ENCODE peak calls at places on chromosomes 13 and 19, in nine cellular contexts. F is tibial artery; L is mesendoderm; Q is stomach; N is CD4-positive, alpha-beta T cell; U is CD8-positive, alpha-beta memory T cell; R is ascending aorta; Z is psoas muscle; I is right cardiac atrium. O is an unnamed sample. For H3K27me3, the result is how much of the 10 kb centered on the place peaks cover.

GRCh38 chr19:11580665-11581418 is 3.4 kb upstream of the ACP5 start:
- DNase-seq in F (no peak), L (no peak), Q (peak), N (no peak), U (no peak), R (no peak), Z (no peak), I (peak), O (no peak)

GRCh38 chr13:80131204-80131603 is 209.7 kb downstream of the SPRY2 start:
- DNase-seq in F (peak), L (peak), Q (peak), N (no peak), U (no peak), R (peak), Z (peak), I (peak), O (no peak)

GRCh38 chr13:93977986-93978385 is 501.5 kb downstream of the DCT start:
- DNase-seq in F (no peak), L (peak), Q (no peak), N (no peak), U (no peak), R (no peak), Z (no peak), I (no peak), O (no peak)

GRCh38 chr13:82305588-82305987 is 1576.7 kb downstream of the SLITRK1 start:
- DNase-seq in F (no peak), L (no peak), Q (no peak), N (no peak), U (no peak), R (no peak), Z (no peak), I (no peak), O (no peak)

GRCh38 chr19:1822210-1822609 is 10.1 kb upstream of the ATP8B3 start:
- DNase-seq in F (no peak), L (no peak), Q (no peak), N (no peak), U (no peak), R (no peak), Z (no peak), I (no peak), O (no peak)

GRCh38 chr13:113928701-113929627 is 44.9 kb downstream of the C13orf46 start:
- DNase-seq in F (peak), L (no peak), Q (peak), N (peak), U (no peak), R (peak), Z (peak), I (peak), O (no peak)

GRCh38 chr13:112325142-112325808 is 50.9 kb upstream of the SPACA7 start:
- DNase-seq in F (no peak), L (no peak), Q (no peak), N (no peak), U (no peak), R (no peak), Z (no peak), I (no peak), O (no peak)

GRCh38 chr13:37479901-37480300 is 118.7 kb downstream of the POSTN start:
- DNase-seq in F (no peak), L (no peak), Q (no peak), N (no peak), U (no peak), R (no peak), Z (no peak), I (no peak), O (no peak)

GRCh38 chr13:77698211-77699058 is 948 bp downstream of the SLAIN1 start:
- DNase-seq in F (peak), L (peak), Q (peak), N (peak), U (peak), R (peak), Z (peak), I (peak), O (no peak)

GRCh38 chr13:91097269-91097668 is 250.2 kb upstream of the MIR17HG start:
- DNase-seq in F (no peak), L (no peak), Q (no peak), N (no peak), U (no peak), R (no peak), Z (no peak), I (no peak), O (no peak)

GRCh38 chr19:3775374-3775711 is 3.3 kb upstream of the RAX2 start:
- DNase-seq in F (no peak), L (no peak), Q (no peak), N (no peak), U (no peak), R (no peak), Z (no peak), I (no peak), O (no peak)

GRCh38 chr13:73416093-73416492 is 357.3 kb downstream of the KLF5 start:
- DNase-seq in F (no peak), L (peak), Q (no peak), N (no peak), U (no peak), R (no peak), Z (no peak), I (no peak), O (no peak)

GRCh38 chr13:80923907-80924306 is 583.0 kb upstream of the SPRY2 start:
- DNase-seq in F (no peak), L (peak), Q (no peak), N (no peak), U (no peak), R (no peak), Z (no peak), I (no peak), O (no peak)

GRCh38 chr19:926595-927043 is 784 bp downstream of the ARID3A start:
- DNase-seq in F (no peak), L (peak), Q (peak), N (no peak), U (no peak), R (peak), Z (peak), I (no peak), O (no peak)

GRCh38 chr19:35207391-35207871 is 21.1 kb downstream of the FAM187B start:
- DNase-seq in F (no peak), L (no peak), Q (no peak), N (no peak), U (peak), R (no peak), Z (no peak), I (no peak), O (no peak)

GRCh38 chr19:29528350-29528945 is 2.7 kb downstream of the VSTM2B start:
- DNase-seq in F (no peak), L (peak), Q (no peak), N (peak), U (peak), R (no peak), Z (peak), I (peak), O (peak)
- H3K27me3 ChIP-seq in F (under half), L (under half), Q (half or more), N (half or more), U (under half), R (under half), Z (under half), I (under half), O (under half)

DNA sequence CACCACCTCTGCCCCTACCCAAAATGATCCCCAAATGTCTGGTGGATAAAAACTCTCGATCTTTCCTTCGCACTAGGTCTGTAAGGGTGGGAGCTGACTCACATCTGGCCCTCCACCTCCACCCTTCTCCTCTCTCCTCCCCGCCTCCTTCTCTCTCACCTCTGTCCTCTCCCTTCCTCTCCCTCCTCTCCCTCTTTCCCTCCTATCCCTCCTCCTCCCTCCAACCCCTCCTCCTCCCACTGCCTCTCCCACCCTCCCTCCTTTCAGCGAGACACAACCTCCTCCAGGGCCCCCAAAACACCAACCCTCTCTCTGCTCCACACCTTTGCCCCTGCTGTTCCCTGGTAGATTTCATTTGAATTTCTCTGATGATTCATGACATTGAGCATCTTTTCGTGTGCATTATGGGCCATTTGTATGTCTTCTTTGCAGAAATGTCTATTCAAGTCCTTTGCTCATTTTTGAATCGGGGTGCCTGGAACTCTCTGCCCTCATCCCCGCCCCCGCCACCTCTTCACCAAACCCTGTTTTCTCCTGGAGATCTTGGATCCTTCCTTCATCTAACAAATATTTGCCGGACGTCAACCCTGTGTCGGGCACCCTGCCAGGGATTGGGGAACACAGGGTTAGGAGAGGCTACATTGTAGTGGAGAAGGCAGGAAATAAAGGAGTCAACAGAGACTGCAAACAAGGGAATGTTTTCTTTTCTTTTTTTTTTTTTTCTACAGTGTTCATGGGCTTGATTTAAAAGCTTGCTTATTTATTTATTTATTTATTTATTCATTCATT is 25.4 kb upstream of the SLC1A5 start:
- DNase-seq in F (peak), L (no peak), Q (peak), N (no peak), U (no peak), R (peak), Z (peak), I (peak), O (no peak)
- H3K27me3 ChIP-seq in F (under half), L (under half), Q (under half), N (under half), U (under half), R (under half), Z (under half), I (under half), O (under half)

DNA sequence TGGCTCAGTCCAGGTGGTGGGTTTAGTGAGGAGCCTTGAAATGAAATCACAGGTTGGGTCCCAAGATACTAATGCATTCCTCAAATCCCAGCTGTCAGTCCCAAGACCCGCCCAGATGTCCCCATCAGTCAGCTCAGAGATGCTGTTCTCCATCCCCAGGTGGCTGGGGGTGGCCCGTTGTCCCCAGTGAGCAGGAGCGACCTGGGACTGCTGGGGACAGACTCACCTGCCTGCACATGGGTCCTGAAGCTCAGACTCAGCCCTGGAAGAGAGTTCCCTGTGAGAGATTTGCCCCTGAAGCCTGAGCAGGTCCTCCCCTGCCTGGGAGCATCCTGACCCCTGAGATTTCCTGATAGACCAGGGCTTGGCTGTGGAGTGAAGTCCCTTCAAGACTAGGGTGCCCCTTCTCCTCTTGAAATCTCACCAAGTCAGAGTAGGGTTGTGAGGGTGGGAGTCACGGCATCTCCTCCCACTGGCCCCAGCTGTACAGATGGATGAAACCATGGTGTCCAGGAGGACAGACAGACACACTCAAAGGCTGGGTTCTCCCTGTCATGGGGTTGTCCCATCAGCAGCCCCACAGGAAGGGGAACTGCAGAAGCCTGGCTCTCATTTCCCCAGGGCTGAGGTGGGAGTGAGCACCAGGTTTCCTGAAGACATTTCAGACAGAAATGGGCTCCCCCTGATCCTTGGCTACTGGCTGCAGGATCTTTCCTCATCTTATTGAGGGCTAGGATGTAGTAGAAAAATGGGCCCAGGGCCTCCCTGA is 14.4 kb downstream of the LILRA5 start:
- DNase-seq in F (no peak), L (no peak), Q (no peak), N (no peak), U (no peak), R (no peak), Z (no peak), I (no peak), O (no peak)
- H3K27me3 ChIP-seq in F (under half), L (under half), Q (under half), N (under half), U (under half), R (under half), Z (under half), I (under half), O (under half)

DNA sequence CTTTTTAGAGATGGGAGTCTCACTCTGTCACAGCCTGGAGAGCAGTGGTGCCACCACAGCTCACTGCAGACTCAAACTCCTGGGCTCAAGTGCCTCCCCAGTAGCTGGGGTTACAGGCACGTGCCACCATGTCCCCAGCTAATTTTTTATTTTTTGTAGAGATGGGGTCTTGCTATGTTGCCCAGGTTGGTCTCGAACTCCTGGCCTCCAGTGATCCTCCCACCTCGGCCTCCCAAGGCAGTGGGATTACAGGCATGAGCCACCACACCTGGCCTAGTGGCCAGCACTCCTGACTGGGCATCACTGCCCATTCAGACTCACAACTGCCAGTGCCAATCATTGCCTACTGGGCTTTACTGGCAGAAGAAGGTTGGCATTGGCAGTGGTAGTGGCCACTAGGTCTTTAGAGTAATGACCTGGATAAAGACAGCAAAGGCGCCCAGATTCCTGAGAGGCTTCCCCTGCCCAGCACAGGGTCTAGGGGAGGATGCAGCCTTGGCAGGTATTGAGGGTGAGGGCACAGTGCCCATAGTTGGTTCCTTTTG is 26.8 kb upstream of the SLC7A10 start:
- DNase-seq in F (no peak), L (no peak), Q (no peak), N (no peak), U (no peak), R (no peak), Z (no peak), I (no peak), O (no peak)
- H3K27me3 ChIP-seq in F (under half), L (under half), Q (under half), N (under half), U (under half), R (under half), Z (under half), I (under half), O (under half)

GRCh38 chr19:50679177-50680125 is 30.2 kb downstream of the C19orf81 start:
- DNase-seq in F (peak), L (peak), Q (peak), N (peak), U (peak), R (peak), Z (peak), I (peak), O (peak)
- H3K27me3 ChIP-seq in F (under half), L (under half), Q (under half), N (under half), U (under half), R (under half), Z (under half), I (under half), O (under half)

GRCh38 chr13:23754506-23754905 is 134.7 kb downstream of the MIPEP start:
- DNase-seq in F (no peak), L (no peak), Q (no peak), N (no peak), U (no peak), R (no peak), Z (no peak), I (no peak), O (no peak)

GRCh38 chr13:23763328-23763727 is 125.9 kb downstream of the MIPEP start:
- DNase-seq in F (no peak), L (no peak), Q (no peak), N (no peak), U (no peak), R (no peak), Z (no peak), I (no peak), O (no peak)

GRCh38 chr13:23760000-23760399 is 129.2 kb downstream of the MIPEP start:
- DNase-seq in F (no peak), L (no peak), Q (no peak), N (no peak), U (no peak), R (no peak), Z (no peak), I (no peak), O (no peak)

GRCh38 chr13:23755040-23755439 is 134.2 kb downstream of the MIPEP start:
- DNase-seq in F (no peak), L (no peak), Q (no peak), N (no peak), U (no peak), R (no peak), Z (no peak), I (no peak), O (no peak)

GRCh38 chr13:23758783-23759527 is 130.2 kb downstream of the MIPEP start:
- DNase-seq in F (no peak), L (no peak), Q (no peak), N (no peak), U (no peak), R (no peak), Z (no peak), I (no peak), O (no peak)
- H3K27me3 ChIP-seq in F (under half), L (under half), Q (under half), N (under half), U (under half), R (under half), Z (under half), I (under half), O (under half)

DNA sequence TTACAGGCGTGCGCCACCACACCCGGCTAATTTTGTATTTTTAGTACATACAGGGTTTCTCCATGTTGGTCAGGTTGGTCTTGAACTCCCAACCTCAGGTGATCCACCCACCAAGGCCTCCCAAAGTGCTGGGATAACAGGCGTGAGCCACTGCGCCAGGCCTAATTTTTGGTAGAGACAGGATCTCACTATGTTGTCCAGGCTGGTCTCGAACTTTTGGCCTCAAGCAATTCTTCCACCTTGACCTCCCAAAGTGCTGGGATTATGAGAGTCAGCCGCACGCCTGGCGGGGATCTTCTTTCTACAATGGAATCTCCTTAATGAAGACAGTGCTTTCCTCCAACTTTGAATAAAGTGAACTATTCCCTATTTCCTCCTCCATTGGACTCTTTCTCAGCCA is 5.8 kb downstream of the RASIP1 start:
- DNase-seq in F (no peak), L (no peak), Q (no peak), N (no peak), U (no peak), R (no peak), Z (no peak), I (no peak), O (no peak)
- H3K27me3 ChIP-seq in F (under half), L (under half), Q (under half), N (under half), U (under half), R (under half), Z (under half), I (under half), O (under half)